ENCODE peak calls at places on chromosomes 13 and 19, in four cellular contexts. Q is fibroblast of lung, T is neuronal stem cell, N is IMR-90. P is an unnamed sample. For H3K36me3, the result is how much of the 10 kb centered on the place peaks cover.

GRCh38 chr13:48400090-48400694 is 12.7 kb downstream of the LPAR6 start:
- DNase-seq in Q (peak), T (no peak), N (no peak), P (no peak)

GRCh38 chr19:49331616-49332055 is 3.6 kb upstream of the CD37 start:
- DNase-seq in Q (peak), T (no peak), N (peak), P (peak)

GRCh38 chr19:4456566-4456842 is 1.1 kb downstream of the UBXN6 start:
- DNase-seq in Q (peak), T (no peak), N (peak), P (peak)

GRCh38 chr19:19064811-19065745 is 1.3 kb downstream of the SLC25A42 start:
- DNase-seq in Q (no peak), T (no peak), N (no peak), P (no peak)

GRCh38 chr13:44899967-44900366 is 89.3 kb downstream of the NUFIP1 start:
- DNase-seq in Q (no peak), T (no peak), N (no peak), P (no peak)

GRCh38 chr19:16062789-16063188 is 13.5 kb upstream of the TPM4 start:
- DNase-seq in Q (no peak), T (no peak), N (no peak), P (no peak)

GRCh38 chr13:23212621-23213020 is 31.8 kb downstream of the SGCG start:
- DNase-seq in Q (peak), T (no peak), N (no peak), P (peak)

GRCh38 chr13:49444517-49445395 is 682 bp downstream of the SETDB2 start:
- DNase-seq in Q (peak), T (peak), N (peak), P (peak)

GRCh38 chr13:32039488-32040013 is 8.0 kb downstream of the FRY start:
- DNase-seq in Q (no peak), T (no peak), N (peak), P (no peak)

GRCh38 chr19:4506449-4507149 is 11.7 kb downstream of the PLIN4 start:
- DNase-seq in Q (peak), T (no peak), N (peak), P (peak)

GRCh38 chr19:58562126-58563033 is 4.0 kb upstream of the UBE2M start:
- DNase-seq in Q (peak), T (no peak), N (peak), P (peak)

GRCh38 chr19:42140125-42140754 is 8.0 kb upstream of the POU2F2 start:
- DNase-seq in Q (peak), T (peak), N (peak), P (peak)

GRCh38 chr13:27919934-27920676 is at the start of gene PDX1:
- DNase-seq in Q (no peak), T (peak), N (no peak), P (no peak)

GRCh38 chr13:110600261-110600819 is 15.0 kb upstream of the NAXD start:
- DNase-seq in Q (no peak), T (no peak), N (no peak), P (no peak)

GRCh38 chr19:28615546-28615916 is 597.4 kb downstream of the UQCRFS1 start:
- DNase-seq in Q (no peak), T (no peak), N (no peak), P (no peak)

GRCh38 chr13:30091691-30092090 is 215.7 kb downstream of the KATNAL1 start:
- DNase-seq in Q (no peak), T (no peak), N (no peak), P (no peak)

GRCh38 chr13:111629457-111629856 is 309.0 kb downstream of the TEX29 start:
- DNase-seq in Q (no peak), T (no peak), N (no peak), P (no peak)

GRCh38 chr19:7953576-7953975 is 10.1 kb upstream of the TIMM44 start:
- DNase-seq in Q (no peak), T (no peak), N (no peak), P (no peak)

GRCh38 chr13:28474491-28475134 is 20.3 kb downstream of the FLT1 start:
- DNase-seq in Q (no peak), T (no peak), N (no peak), P (no peak)

GRCh38 chr19:13615890-13616289 is 109.6 kb upstream of the CACNA1A start:
- DNase-seq in Q (no peak), T (no peak), N (peak), P (peak)

GRCh38 chr13:107678075-107678689 is 537.2 kb downstream of the LIG4 start:
- DNase-seq in Q (peak), T (no peak), N (peak), P (no peak)

GRCh38 chr19:37987356-37988332 is 80.6 kb downstream of the SIPA1L3 start:
- DNase-seq in Q (no peak), T (no peak), N (no peak), P (no peak)

GRCh38 chr19:10471909-10472308 is 31.2 kb downstream of the KEAP1 start:
- DNase-seq in Q (peak), T (no peak), N (peak), P (peak)

GRCh38 chr19:44992336-44993163 is 8.7 kb upstream of the RELB start:
- DNase-seq in Q (no peak), T (no peak), N (no peak), P (no peak)

GRCh38 chr19:44993526-44993925 is 7.7 kb upstream of the RELB start:
- DNase-seq in Q (no peak), T (no peak), N (no peak), P (no peak)

GRCh38 chr19:44990459-44990858 is 10.8 kb upstream of the RELB start:
- DNase-seq in Q (no peak), T (no peak), N (no peak), P (no peak)

GRCh38 chr19:44988896-44989563 is 12.2 kb upstream of the RELB start:
- DNase-seq in Q (peak), T (peak), N (peak), P (peak)

DNA sequence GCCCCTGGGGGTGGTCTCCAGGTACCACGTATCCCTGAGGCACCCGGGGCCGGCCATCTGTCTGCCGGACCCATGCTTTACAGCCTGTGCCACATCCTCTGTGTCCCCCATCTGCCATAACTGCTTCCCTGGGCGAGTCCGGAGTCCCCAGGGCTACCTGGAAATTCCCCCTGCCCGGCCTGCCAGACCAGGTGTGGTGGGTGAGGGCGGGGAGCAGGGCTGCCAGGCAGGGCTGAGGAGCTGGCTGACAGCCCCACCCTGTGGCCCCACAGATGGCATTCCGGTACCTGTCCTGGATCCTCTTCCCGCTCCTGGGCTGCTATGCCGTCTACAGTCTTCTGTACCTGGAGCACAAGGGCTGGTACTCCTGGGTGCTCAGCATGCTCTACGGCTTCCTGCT is 10.3 kb upstream of the RELB start:
- DNase-seq in Q (no peak), T (no peak), N (no peak), P (no peak)
- H2AFZ ChIP-seq in Q (no peak), T (no peak), N (no peak), P (no peak)

GRCh38 chr13:26628706-26629105 is 71.2 kb downstream of the WASF3 start:
- DNase-seq in Q (peak), T (no peak), N (peak), P (peak)
- H3K36me3 ChIP-seq in Q (under half), T (under half), N (under half), P (under half)

GRCh38 chr19:39413903-39414608 is 1.6 kb downstream of the PLEKHG2 start:
- DNase-seq in Q (no peak), T (no peak), N (peak), P (no peak)
- H3K9ac ChIP-seq in Q (peak), T (peak), N (peak), P (peak)

GRCh38 chr13:21749410-21749809 is 78.5 kb downstream of the FGF9 start:
- DNase-seq in Q (peak), T (no peak), N (peak), P (peak)

GRCh38 chr13:21757721-21758120 is 86.8 kb downstream of the FGF9 start:
- DNase-seq in Q (no peak), T (no peak), N (no peak), P (no peak)

GRCh38 chr13:21747456-21747855 is 76.6 kb downstream of the FGF9 start:
- DNase-seq in Q (no peak), T (no peak), N (no peak), P (no peak)

GRCh38 chr13:21753117-21753729 is 82.3 kb downstream of the FGF9 start:
- DNase-seq in Q (no peak), T (no peak), N (no peak), P (no peak)

DNA sequence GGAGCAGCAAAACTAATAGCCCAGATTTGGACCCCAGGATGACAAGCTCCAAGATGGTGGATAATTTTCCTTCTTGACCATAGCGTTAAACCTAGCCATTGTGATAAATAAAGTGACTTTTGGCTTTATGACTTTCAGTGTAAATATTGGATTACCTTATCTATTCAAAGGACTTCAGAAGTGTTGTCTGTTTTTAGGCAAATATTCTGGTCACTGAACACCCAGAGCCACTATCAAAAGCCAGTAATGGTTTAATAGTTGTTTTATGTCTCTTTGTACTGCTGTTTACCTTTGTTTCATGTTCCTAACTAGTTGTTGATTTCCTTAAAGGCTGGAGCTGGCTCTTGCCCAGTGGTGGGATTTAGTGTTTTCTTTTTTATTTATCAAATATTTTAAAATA is 81.6 kb downstream of the FGF9 start:
- DNase-seq in Q (no peak), T (no peak), N (no peak), P (no peak)
- H2AFZ ChIP-seq in Q (no peak), T (no peak), N (no peak), P (no peak)

GRCh38 chr19:617551-618246 is 15.6 kb downstream of the POLRMT start:
- DNase-seq in Q (no peak), T (no peak), N (no peak), P (no peak)

GRCh38 chr19:618247-618619 is 15.1 kb downstream of the POLRMT start:
- DNase-seq in Q (no peak), T (no peak), N (no peak), P (no peak)

GRCh38 chr19:618674-619285 is 14.6 kb downstream of the POLRMT start:
- DNase-seq in Q (no peak), T (no peak), N (no peak), P (no peak)

GRCh38 chr19:620166-620862 is 13.0 kb downstream of the POLRMT start:
- DNase-seq in Q (no peak), T (no peak), N (no peak), P (no peak)

DNA sequence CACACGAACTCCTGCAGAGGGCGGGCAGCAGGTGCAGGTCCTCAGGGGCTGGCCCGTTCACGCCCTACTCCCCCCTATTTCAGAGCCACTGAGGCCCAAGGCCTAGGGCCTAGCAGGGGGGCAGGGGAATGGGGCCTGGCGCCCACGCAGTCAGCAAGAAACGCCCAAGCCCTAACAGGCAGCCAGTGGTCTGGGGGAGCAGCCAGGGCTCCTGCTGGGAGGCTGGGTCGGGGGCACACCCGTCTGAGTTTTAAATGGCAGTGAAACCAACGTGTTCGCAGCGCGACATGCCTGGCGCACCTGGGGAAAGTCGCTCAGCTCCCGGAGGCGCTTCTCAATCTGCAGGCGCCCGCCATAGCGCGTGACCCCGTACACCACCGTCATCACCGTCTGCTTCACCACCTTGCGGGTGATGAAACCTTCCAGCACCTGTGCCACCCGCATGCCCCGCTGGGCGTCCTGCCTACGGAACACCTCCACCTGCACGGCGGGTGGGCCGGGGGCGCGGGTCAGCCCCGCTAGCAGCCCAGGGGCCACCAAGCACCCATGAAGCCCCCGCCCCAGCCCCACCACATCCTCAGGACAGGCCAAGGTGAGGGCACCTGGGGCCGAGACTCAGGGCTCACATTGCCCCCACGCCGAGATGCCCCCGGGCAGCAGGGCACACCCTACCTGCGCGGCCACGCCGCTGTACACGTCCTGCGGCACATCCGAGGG is 13.9 kb downstream of the POLRMT start:
- DNase-seq in Q (no peak), T (no peak), N (no peak), P (no peak)
- H3K36me3 ChIP-seq in Q (under half), T (under half), N (under half), P (under half)

GRCh38 chr13:33787051-33787591 is 30.8 kb upstream of the RFC3 start:
- DNase-seq in Q (no peak), T (no peak), N (no peak), P (no peak)
- H3K9ac ChIP-seq in Q (no peak), T (no peak), N (no peak), P (no peak)

P was measured in astrocyte.